ENCODE peak calls at places on chromosomes 1 and 21, in ten cellular contexts. T is PC-3, U is neural progenitor cell, B is breast epithelium, M is HL-60, A is WERI-Rb-1, E is left ventricle myocardium inferior, O is AG04450, Y is heart left ventricle, V is AG10803. G is an unnamed sample.

GRCh38 chr21:34889287-34889536 is 159.9 kb downstream of the RUNX1 start:
- DNase-seq in Y (peak; percentile 82), M (peak; percentile 58), T (peak; percentile 50), B (no peak), E (peak; percentile 46), U (no peak), A (no peak), V (peak; percentile 78), O (no peak), G (peak; percentile 81)

GRCh38 chr1:202107321-202107761 is 15.4 kb upstream of the GPR37L1 start:
- DNase-seq in U (no peak), B (peak; percentile 82), A (no peak), O (no peak), T (peak; percentile 44), E (peak; percentile 78), Y (peak; percentile 82), M (no peak), V (no peak), G (no peak)

GRCh38 chr1:119544165-119544762 is 37.3 kb downstream of the HSD3B1 start:
- DNase-seq in V (no peak), B (no peak), O (no peak), U (peak; percentile 28), T (peak; percentile 25), E (no peak), M (peak; percentile 17), Y (no peak), A (peak; percentile 44), G (no peak)

GRCh38 chr1:27601771-27602509 is 2.0 kb downstream of the AHDC1 start:
- DNase-seq in Y (peak; percentile 77), M (no peak), B (peak; percentile 64), U (peak; percentile 47), A (no peak), E (peak; percentile 62), O (no peak), T (peak; percentile 27), V (no peak), G (no peak)

GRCh38 chr1:155940531-155940992 is 876 bp upstream of the RXFP4 start:
- DNase-seq in E (no peak), M (peak; percentile 66), Y (no peak), T (peak; percentile 56), U (no peak), B (no peak), V (peak; percentile 76), O (no peak), A (no peak), G (peak; percentile 72)

GRCh38 chr1:162873671-162874666 is 13.0 kb upstream of the CCDC190 start:
- DNase-seq in B (no peak), O (peak; percentile 43), Y (no peak), M (no peak), E (no peak), V (peak; percentile 43), U (no peak), A (no peak), T (peak; percentile 89), G (peak; percentile 97)

GRCh38 chr1:167408355-167408754 is 110.0 kb downstream of the CD247 start:
- DNase-seq in V (no peak), A (no peak), B (no peak), O (no peak), E (no peak), Y (no peak), M (no peak), T (no peak), U (no peak), G (no peak)

GRCh38 chr1:117686907-117687306 is 81.1 kb downstream of the TENT5C start:
- DNase-seq in U (no peak), A (no peak), B (no peak), M (no peak), E (no peak), Y (no peak), O (no peak), T (no peak), V (peak; percentile 69), G (peak; percentile 69)

GRCh38 chr1:68495968-68496679 is 758 bp downstream of the DEPDC1 start:
- DNase-seq in Y (no peak), E (no peak), O (no peak), U (peak; percentile 13), V (no peak), B (no peak), M (no peak), A (no peak), T (peak; percentile 32), G (peak; percentile 18)
- TF ChIP-seq CTCF in Y (no peak), E (no peak), O (no peak), U (no peak), V (no peak), B (no peak), M (no peak), A (no peak), T (peak; percentile 19), G (no peak)

DNA sequence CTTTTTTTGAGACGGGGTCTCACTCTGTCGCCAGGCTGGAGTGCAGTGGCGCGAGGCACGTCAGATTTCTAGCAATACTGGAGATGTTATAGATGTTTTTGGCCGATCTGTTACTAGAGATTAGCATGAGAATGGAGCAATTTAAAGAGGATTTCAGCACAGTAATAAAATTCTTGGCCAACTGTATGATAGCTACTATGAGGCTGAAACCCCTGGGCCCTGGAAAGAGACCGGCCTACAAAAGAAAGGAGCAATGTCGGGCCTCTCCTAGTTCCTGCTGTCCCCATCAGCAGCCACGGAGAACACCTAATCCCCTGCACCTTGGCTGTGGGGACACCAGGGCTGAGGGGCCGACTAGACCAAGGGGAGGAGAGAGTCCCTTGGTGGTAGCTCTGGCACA is 9.5 kb upstream of the GNPAT start:
- DNase-seq in B (no peak), T (no peak), U (no peak), V (no peak), A (no peak), O (no peak), E (no peak), Y (no peak), M (no peak), G (no peak)
- H3K4me3 ChIP-seq in B (no peak overlapping the region), T (no peak overlapping the region), U (no peak overlapping the region), V (no peak overlapping the region), A (no peak overlapping the region), O (no peak overlapping the region), E (no peak overlapping the region), Y (no peak overlapping the region), M (no peak overlapping the region), G (no peak overlapping the region)

GRCh38 chr1:39836595-39837110 is 46.7 kb downstream of the TRIT1 start:
- DNase-seq in U (no peak), V (no peak), E (no peak), T (no peak), B (no peak), O (no peak), A (no peak), M (no peak), Y (no peak), G (no peak)
- TF ChIP-seq CTCF in U (no peak), V (no peak), E (no peak), T (no peak), B (no peak), O (no peak), A (no peak), M (no peak), Y (no peak), G (no peak)

GRCh38 chr21:31034378-31034777 is 3.9 kb downstream of the KRTAP19-8 start:
- DNase-seq in U (no peak), E (no peak), V (no peak), O (no peak), T (peak; percentile 35), M (no peak), B (no peak), Y (no peak), A (no peak), G (no peak)
- H3K4me3 ChIP-seq in U (no peak overlapping the region), E (no peak overlapping the region), V (no peak overlapping the region), O (no peak overlapping the region), T (no peak overlapping the region), M (no peak overlapping the region), B (no peak overlapping the region), Y (no peak overlapping the region), A (no peak overlapping the region), G (no peak overlapping the region)

DNA sequence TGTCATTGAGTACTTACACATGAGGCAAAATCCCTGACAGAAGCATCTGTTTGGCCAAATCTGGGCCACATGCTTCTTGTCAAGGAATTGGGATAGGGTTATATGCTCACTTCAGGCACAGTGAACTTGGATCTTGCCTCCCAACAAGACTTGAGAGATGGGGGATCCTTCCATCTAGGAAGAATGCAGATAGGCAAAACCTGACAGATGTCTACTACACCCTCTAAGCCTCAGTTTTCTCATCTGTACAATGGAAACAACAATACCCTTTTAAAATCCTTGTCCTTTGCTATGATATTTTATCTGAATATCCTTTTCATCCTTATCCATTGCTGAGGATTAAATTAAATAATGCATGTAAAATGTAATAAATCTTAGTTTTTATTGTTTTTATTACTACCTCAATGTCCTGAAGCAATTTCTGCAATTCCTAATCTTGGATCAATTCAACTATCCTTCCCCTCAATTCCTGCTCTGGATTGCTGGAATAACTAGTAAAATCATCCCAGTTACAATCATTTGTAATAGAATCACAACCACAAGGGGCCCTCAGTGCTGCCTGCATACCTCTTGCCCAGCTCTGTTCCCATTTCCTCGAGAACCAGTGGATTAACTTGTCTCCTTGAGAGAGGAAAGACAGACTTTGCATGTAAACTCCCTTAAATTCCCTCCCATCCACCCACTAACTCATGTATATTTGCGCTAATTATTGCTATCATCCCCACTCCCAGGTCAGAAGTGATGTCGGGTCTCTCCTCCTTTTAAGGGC is 8.1 kb upstream of the XPR1 start:
- DNase-seq in E (no peak), A (no peak), M (no peak), T (peak; percentile 28), B (no peak), O (no peak), U (peak; percentile 59), V (peak; percentile 39), Y (no peak), G (peak; percentile 59)
- TF ChIP-seq CTCF in E (peak; percentile 33), A (peak; percentile 24), M (no peak), T (peak; percentile 39), B (no peak), O (peak; percentile 53), U (peak; percentile 47), V (peak; percentile 53), Y (peak; percentile 16), G (peak; percentile 56)

DNA sequence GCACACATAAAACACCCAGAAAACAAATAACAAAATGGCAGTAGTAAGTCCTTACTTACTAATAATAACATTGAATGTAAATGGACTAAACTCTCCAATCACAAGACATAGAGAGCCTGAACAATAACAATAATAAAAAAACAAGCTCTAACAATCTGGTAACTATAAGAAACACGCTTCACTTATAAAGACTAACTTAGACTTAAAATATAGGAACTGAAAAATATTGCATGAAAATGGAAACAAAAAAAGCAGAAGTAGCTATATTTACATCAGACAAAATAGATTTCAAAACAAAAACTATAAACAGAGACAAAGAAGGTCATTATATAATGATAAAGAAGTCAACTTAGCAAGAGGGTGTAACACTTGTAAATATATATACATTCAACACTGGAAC is 83.1 kb upstream of the LYPLAL1 start:
- DNase-seq in U (no peak), B (no peak), M (no peak), O (no peak), A (no peak), T (no peak), E (no peak), Y (no peak), V (no peak), G (no peak)
- H3K4me3 ChIP-seq in U (no peak overlapping the region), B (no peak overlapping the region), M (no peak overlapping the region), O (no peak overlapping the region), A (no peak overlapping the region), T (no peak overlapping the region), E (no peak overlapping the region), Y (no peak overlapping the region), V (no peak overlapping the region), G (no peak overlapping the region)